ENCODE peak calls at places on chromosomes 4 and X, in four cellular contexts. F is PC-3, Q is HepG2, O is MM.1S. B is an unnamed sample.

GRCh38 chr4:137180349-137180748 is 351.9 kb downstream of the PCDH18 start:
- DNase-seq in F (no peak), Q (no peak), O (no peak), B (no peak)

GRCh38 chr4:82852751-82853053 is 38.3 kb downstream of the SEC31A start:
- DNase-seq in F (peak; percentile 2), Q (peak; percentile 19), O (no peak), B (no peak)

GRCh38 chr4:122218762-122219161 is 66.6 kb downstream of the BLTP1 start:
- DNase-seq in F (peak; percentile 13), Q (peak; percentile 8), O (no peak), B (peak; percentile 22)

GRCh38 chrX:47854474-47854873 is 17.8 kb downstream of the ZNF81 start:
- DNase-seq in F (peak; percentile 30), Q (no peak), O (peak; percentile 53), B (peak; percentile 12)

GRCh38 chrX:56728752-56729151 is 291 bp upstream of the NBDY start:
- DNase-seq in F (peak; percentile 23), Q (no peak), O (peak; percentile 41), B (peak; percentile 45)

GRCh38 chr4:90580271-90580825 is 453.2 kb downstream of the CCSER1 start:
- DNase-seq in F (no peak), Q (no peak), O (no peak), B (peak; percentile 2)

GRCh38 chrX:136295380-136295779 is 5.4 kb upstream of the ADGRG4 start:
- DNase-seq in F (no peak), Q (no peak), O (no peak), B (no peak)

GRCh38 chr4:83223781-83224180 is 60.8 kb downstream of the COQ2 start:
- DNase-seq in F (no peak), Q (no peak), O (no peak), B (no peak)

GRCh38 chrX:3026074-3026588 is 15.1 kb upstream of the ARSF start:
- DNase-seq in F (peak; percentile 72), Q (no peak), O (no peak), B (no peak)

GRCh38 chr4:103567591-103567990 is 152.2 kb downstream of the TACR3 start:
- DNase-seq in F (no peak), Q (no peak), O (no peak), B (no peak)

GRCh38 chr4:81981218-81981617 is 392.6 kb downstream of the HNRNPD start:
- DNase-seq in F (no peak), Q (no peak), O (no peak), B (no peak)

DNA sequence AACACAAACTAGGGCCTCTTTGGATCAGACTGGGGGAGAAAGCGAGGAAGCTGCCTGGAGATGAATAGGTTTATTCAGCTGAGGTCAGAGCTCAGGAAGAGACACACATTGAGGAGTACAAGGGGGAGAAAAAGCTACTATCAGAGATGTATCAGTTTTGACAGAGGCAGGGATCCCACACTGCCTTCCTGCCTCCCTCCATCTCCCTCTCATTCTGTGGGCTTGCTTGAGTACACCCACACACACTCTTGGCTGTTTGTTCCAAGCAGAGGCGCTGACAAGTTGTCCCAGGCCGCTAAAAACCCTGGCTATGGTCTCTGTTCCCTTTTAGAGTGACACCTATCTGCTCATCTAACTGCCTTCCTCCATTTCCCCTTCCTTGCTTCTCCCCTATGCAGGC is 5.2 kb downstream of the TSPYL2 start:
- DNase-seq in F (no peak), Q (no peak), O (no peak), B (no peak)
- H3K9ac ChIP-seq in F (no peak overlapping the region), Q (no peak overlapping the region), O (no peak overlapping the region), B (peak overlapping the region; percentile 22)

DNA sequence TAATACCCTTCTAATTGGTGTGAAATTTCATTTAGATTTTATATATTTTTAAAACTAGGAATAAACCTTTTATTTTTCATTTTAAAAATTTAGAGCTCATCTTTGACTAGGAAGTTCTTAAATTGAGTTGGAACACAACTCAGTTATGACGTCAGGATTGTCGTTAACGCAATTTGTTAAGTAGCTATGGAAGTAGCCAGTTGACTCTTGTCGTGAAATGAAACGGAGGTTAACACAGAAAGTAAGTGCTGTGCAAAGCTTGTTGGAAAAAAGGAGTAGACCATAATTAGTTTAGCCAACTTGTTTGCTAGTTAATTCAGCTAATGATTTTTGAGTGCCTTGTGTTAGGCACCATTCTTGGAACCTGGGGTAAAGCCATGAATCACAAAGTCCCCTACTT is 18.3 kb downstream of the LARP7 start:
- DNase-seq in F (no peak), Q (no peak), O (no peak), B (no peak)
- H3K4me1 ChIP-seq in F (no peaks in the 10 kb centered on the region), Q (no peaks in the 10 kb centered on the region), O (no peaks in the 10 kb centered on the region), B (no peaks in the 10 kb centered on the region)

GRCh38 chr4:5696341-5696740 is 12.0 kb downstream of the EVC2 start:
- DNase-seq in F (no peak), Q (no peak), O (no peak), B (no peak)
- H3K9ac ChIP-seq in F (no peak overlapping the region), Q (no peak overlapping the region), O (no peak overlapping the region), B (no peak overlapping the region)

GRCh38 chrX:23271011-23271410 is 63.6 kb upstream of the PTCHD1 start:
- DNase-seq in F (no peak), Q (no peak), O (no peak), B (no peak)

GRCh38 chrX:23276475-23276874 is 58.2 kb upstream of the PTCHD1 start:
- DNase-seq in F (no peak), Q (no peak), O (no peak), B (no peak)
- H3K4me1 ChIP-seq in F (no peaks in the 10 kb centered on the region), Q (no peaks in the 10 kb centered on the region), O (no peaks in the 10 kb centered on the region), B (no peaks in the 10 kb centered on the region)

GRCh38 chr4:77036206-77036605 is 39.6 kb downstream of the CCNI start:
- DNase-seq in F (no peak), Q (no peak), O (no peak), B (peak; percentile 77)
- H3K9ac ChIP-seq in F (no peak overlapping the region), Q (no peak overlapping the region), O (no peak overlapping the region), B (peak overlapping the region; percentile 44)

GRCh38 chr4:36082817-36083216 is 161.5 kb downstream of the ARAP2 start:
- DNase-seq in F (no peak), Q (no peak), O (no peak), B (no peak)
- H3K4me1 ChIP-seq in F (peaks cover 4% of the 10 kb centered on the region), Q (no peaks in the 10 kb centered on the region), O (no peaks in the 10 kb centered on the region), B (no peaks in the 10 kb centered on the region)

DNA sequence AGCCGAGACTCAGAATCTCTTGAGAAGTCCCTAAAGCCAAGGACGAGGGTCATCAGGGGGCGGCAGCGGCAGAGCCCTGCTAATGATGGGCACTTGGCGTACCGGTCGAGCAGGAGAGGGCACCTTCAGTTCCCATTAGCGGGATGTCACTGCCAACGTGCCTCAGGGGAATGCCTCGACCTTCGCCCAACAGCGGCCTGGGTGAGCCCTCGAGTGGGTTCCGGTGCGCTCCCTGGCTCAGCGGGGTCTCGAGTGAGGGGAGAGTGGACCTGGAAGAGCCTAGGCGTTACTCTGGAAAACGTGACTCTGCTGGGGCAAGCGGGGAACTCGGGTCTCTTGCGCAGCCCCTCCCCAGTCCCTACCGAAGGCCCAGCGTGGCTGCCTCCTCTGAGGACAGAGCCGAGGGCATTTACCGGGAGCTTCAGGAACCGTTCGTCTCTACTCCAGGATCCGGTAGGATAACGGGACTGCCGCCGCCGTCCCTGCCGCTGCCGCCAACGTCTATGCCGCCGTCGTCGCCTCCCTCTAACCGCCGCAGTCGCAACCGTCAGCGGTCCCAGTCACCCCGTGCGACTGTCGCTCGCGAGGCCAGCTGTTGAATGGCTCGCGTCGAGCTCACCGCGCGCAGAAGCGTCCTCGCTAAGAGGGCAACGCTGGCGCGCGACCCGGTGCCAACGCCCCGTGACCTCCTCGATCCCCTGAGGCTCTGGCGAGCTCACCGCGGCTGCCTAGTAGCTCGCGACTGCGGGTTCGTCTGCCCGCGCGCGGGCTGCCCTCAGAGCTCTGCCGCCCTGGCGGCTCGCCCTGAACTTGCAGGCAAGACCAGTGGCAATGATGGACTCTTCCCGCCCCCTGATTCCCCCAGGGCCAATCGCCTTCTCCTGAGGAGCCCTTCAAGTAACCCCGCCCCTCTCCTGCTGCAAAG is 37.1 kb downstream of the PGRMC1 start:
- DNase-seq in F (no peak), Q (no peak), O (no peak), B (peak; percentile 17)
- H3K9ac ChIP-seq in F (no peak overlapping the region), Q (no peak overlapping the region), O (no peak overlapping the region), B (no peak overlapping the region)

B was measured in mesenchymal stem cell.